ENCODE peak calls at places on chromosomes 2 and 18, in six cellular contexts. J is stimulated activated CD8-positive, alpha-beta memory T cell treated with anti-CD3 and anti-CD28 coated beads, Interleukin-4, amount 100 ng/mL, for 24 hours; Z is WERI-Rb-1; N is progenitor cell of endocrine pancreas; S is kidney tubule cell; H is GM20000. K is an unnamed sample.

GRCh38 chr2:104412384-104412783 is 441.5 kb upstream of the POU3F3 start:
- DNase-seq in Z (no peak), H (peak), S (peak), J (no peak), N (peak), K (no peak)

GRCh38 chr2:168456526-168457176 is 579 bp downstream of the CERS6 start:
- DNase-seq in H (peak), N (peak), Z (peak), J (peak), S (peak), K (no peak)

GRCh38 chr2:128423788-128424165 is 105.1 kb upstream of the HS6ST1 start:
- DNase-seq in Z (no peak), H (no peak), J (no peak), S (no peak), N (no peak), K (no peak)

GRCh38 chr2:182779323-182779722 is 63.3 kb downstream of the DNAJC10 start:
- DNase-seq in N (no peak), S (no peak), Z (no peak), H (no peak), J (no peak), K (no peak)

GRCh38 chr18:44816028-44816427 is 135.3 kb downstream of the SETBP1 start:
- DNase-seq in S (no peak), H (no peak), N (no peak), Z (no peak), J (no peak), K (no peak)

GRCh38 chr2:176281267-176281666 is 12.0 kb downstream of the MTX2 start:
- DNase-seq in N (no peak), J (no peak), H (no peak), Z (no peak), S (peak), K (no peak)

GRCh38 chr2:145020139-145020538 is 500.2 kb upstream of the ZEB2 start:
- DNase-seq in N (no peak), S (no peak), Z (no peak), H (no peak), J (no peak), K (no peak)

GRCh38 chr18:73908323-73908722 is 239.3 kb downstream of the FBXO15 start:
- DNase-seq in N (peak), Z (no peak), S (peak), H (peak), J (no peak), K (no peak)

GRCh38 chr2:96940026-96940601 is 46.3 kb downstream of the FAM178B start:
- DNase-seq in H (no peak), J (no peak), Z (no peak), N (no peak), S (no peak), K (no peak)

GRCh38 chr18:70333757-70334156 is 44.9 kb downstream of the SOCS6 start:
- DNase-seq in Z (no peak), N (no peak), J (no peak), S (peak), H (no peak), K (no peak)

GRCh38 chr2:233033672-233034071 is 1.2 kb downstream of the NEU2 start:
- DNase-seq in J (no peak), H (no peak), S (peak), Z (no peak), N (no peak), K (no peak)

GRCh38 chr2:54262015-54262765 is 6.2 kb upstream of the TSPYL6 start:
- DNase-seq in J (no peak), N (no peak), Z (no peak), H (no peak), S (no peak), K (no peak)

GRCh38 chr2:57957238-57957637 is 89.4 kb upstream of the VRK2 start:
- DNase-seq in Z (no peak), S (no peak), J (no peak), H (no peak), N (no peak), K (no peak)

GRCh38 chr2:97769308-97769707 is 55.9 kb downstream of the ZAP70 start:
- DNase-seq in H (no peak), Z (no peak), N (no peak), J (no peak), S (no peak), K (no peak)

GRCh38 chr18:42654561-42654960 is 460.9 kb downstream of the RIT2 start:
- DNase-seq in H (no peak), Z (no peak), N (no peak), S (peak), J (no peak), K (peak)

GRCh38 chr18:463442-464310 is 36.8 kb downstream of the COLEC12 start:
- DNase-seq in Z (peak), S (peak), H (no peak), N (no peak), J (no peak), K (peak)

GRCh38 chr2:35410431-35411061 is 945.0 kb upstream of the CRIM1 start:
- DNase-seq in Z (peak), N (peak), J (peak), S (peak), H (peak), K (no peak)

GRCh38 chr2:46119453-46119852 is 177.8 kb upstream of the EPAS1 start:
- DNase-seq in J (no peak), S (no peak), N (no peak), H (no peak), Z (no peak), K (no peak)

GRCh38 chr18:58077329-58077728 is 33.3 kb downstream of the NEDD4L start:
- DNase-seq in S (peak), N (no peak), H (no peak), J (no peak), Z (no peak), K (no peak)

GRCh38 chr2:105330681-105331375 is 1.3 kb upstream of the TGFBRAP1 start:
- DNase-seq in N (no peak), J (no peak), S (peak), H (no peak), Z (no peak), K (no peak)

GRCh38 chr18:79945118-79946042 is 6.1 kb downstream of the SLC66A2 start:
- DNase-seq in N (no peak), S (no peak), Z (peak), J (no peak), H (no peak), K (no peak)

GRCh38 chr2:168311265-168311925 is 64.0 kb upstream of the STK39 start:
- DNase-seq in H (no peak), Z (peak), J (no peak), N (no peak), S (no peak), K (no peak)

GRCh38 chr2:25528173-25528572 is 145.2 kb downstream of the DTNB start:
- DNase-seq in N (no peak), H (no peak), Z (no peak), S (peak), J (no peak), K (no peak)

GRCh38 chr18:13501896-13502295 is 224.5 kb downstream of the FAM210A start:
- DNase-seq in H (peak), J (no peak), S (peak), Z (no peak), N (no peak), K (no peak)

GRCh38 chr2:235812185-235812670 is 318.4 kb downstream of the AGAP1 start:
- DNase-seq in S (no peak), Z (no peak), J (no peak), N (no peak), H (no peak), K (no peak)

K was measured in GF-D8.